ENCODE peak calls at places on chromosome 7, in five cellular contexts. L, D, F, J and R are unnamed samples.

GRCh38 chr7:120735791-120736190 is 122.2 kb downstream of the TSPAN12 start:
- DNase-seq in L (no peak), D (peak), F (no peak), J (no peak), R (no peak)

GRCh38 chr7:99928994-99929729 is at the start of gene GJC3:
- DNase-seq in L (peak), D (peak), F (peak), J (peak), R (peak)

GRCh38 chr7:1886361-1887064 is 216.4 kb downstream of the ELFN1 start:
- DNase-seq in L (no peak), D (no peak), F (no peak), J (no peak), R (no peak)

GRCh38 chr7:156754222-156754621 is 113.6 kb downstream of the RNF32 start:
- DNase-seq in L (no peak), D (no peak), F (no peak), J (no peak), R (no peak)

GRCh38 chr7:20330797-20331230 is at the start of gene ITGB8:
- DNase-seq in L (peak), D (no peak), F (peak), J (no peak), R (no peak)

GRCh38 chr7:47502240-47502877 is 79.6 kb downstream of the TNS3 start:
- DNase-seq in L (no peak), D (no peak), F (no peak), J (no peak), R (no peak)

GRCh38 chr7:70182516-70182915 is 584.2 kb downstream of the AUTS2 start:
- DNase-seq in L (no peak), D (no peak), F (no peak), J (no peak), R (peak)

GRCh38 chr7:151745090-151745638 is 131.8 kb downstream of the PRKAG2 start:
- DNase-seq in L (no peak), D (peak), F (peak), J (no peak), R (no peak)